ENCODE peak calls at places on chromosomes 7 and 10, in ten cellular contexts. Z, S, G, J, Y, K, I, H, P and Q are unnamed samples.

GRCh38 chr7:127733976-127734375 is 82.0 kb downstream of the SND1 start:
- DNase-seq in H (no peak), J (no peak), P (peak; percentile 17), I (no peak), S (no peak), K (no peak), Y (no peak), Z (no peak), G (no peak), Q (no peak)

GRCh38 chr7:115728518-115728917 is 302.0 kb downstream of the TFEC start:
- DNase-seq in I (no peak), Y (no peak), S (no peak), P (no peak), G (no peak), Z (no peak), K (no peak), H (no peak), J (no peak), Q (no peak)

GRCh38 chr7:56222866-56223265 is 106.6 kb upstream of the NUPR2 start:
- DNase-seq in Y (no peak), G (no peak), Z (no peak), I (no peak), K (no peak), H (no peak), P (no peak), J (no peak), S (no peak), Q (no peak)

GRCh38 chr7:11212816-11213215 is 239.1 kb downstream of the PHF14 start:
- DNase-seq in H (no peak), Z (no peak), K (no peak), J (no peak), I (peak; percentile 17), P (peak; percentile 37), G (no peak), Y (no peak), S (no peak), Q (no peak)

GRCh38 chr7:106126170-106126938 is 14.2 kb upstream of the SYPL1 start:
- DNase-seq in J (peak; percentile 38), Z (peak; percentile 83), H (no peak), S (no peak), I (peak; percentile 83), P (peak; percentile 82), K (peak; percentile 65), G (peak; percentile 75), Y (peak; percentile 74), Q (no peak)

GRCh38 chr7:157484411-157485081 is 147.7 kb downstream of the DNAJB6 start:
- DNase-seq in G (no peak), P (no peak), S (no peak), I (no peak), K (no peak), J (peak; percentile 21), H (no peak), Z (no peak), Y (no peak), Q (no peak)

GRCh38 chr10:35613597-35614226 is 8.6 kb downstream of the GJD4 start:
- DNase-seq in P (peak; percentile 55), Z (peak; percentile 40), Y (no peak), G (no peak), K (peak; percentile 3), J (no peak), H (no peak), I (peak; percentile 43), S (no peak), Q (no peak)

GRCh38 chr7:101169838-101170531 is 4.6 kb upstream of the VGF start:
- DNase-seq in I (peak; percentile 63), Y (no peak), G (peak; percentile 45), P (peak; percentile 60), S (peak; percentile 72), J (peak; percentile 75), Z (peak; percentile 57), H (no peak), K (peak; percentile 76), Q (peak; percentile 75)

GRCh38 chr10:23294638-23295247 is 49.9 kb downstream of the C10orf67 start:
- DNase-seq in S (no peak), H (no peak), Z (peak; percentile 20), K (no peak), J (no peak), P (peak; percentile 16), Y (no peak), G (no peak), I (peak; percentile 22), Q (no peak)

GRCh38 chr10:23291551-23292334 is 52.9 kb downstream of the C10orf67 start:
- DNase-seq in H (no peak), P (no peak), K (no peak), Y (no peak), S (no peak), J (no peak), Z (no peak), I (no peak), G (no peak), Q (no peak)

GRCh38 chr10:23293973-23294372 is 50.6 kb downstream of the C10orf67 start:
- DNase-seq in S (no peak), H (no peak), K (no peak), Y (no peak), G (no peak), I (no peak), P (no peak), J (no peak), Z (no peak), Q (no peak)

DNA sequence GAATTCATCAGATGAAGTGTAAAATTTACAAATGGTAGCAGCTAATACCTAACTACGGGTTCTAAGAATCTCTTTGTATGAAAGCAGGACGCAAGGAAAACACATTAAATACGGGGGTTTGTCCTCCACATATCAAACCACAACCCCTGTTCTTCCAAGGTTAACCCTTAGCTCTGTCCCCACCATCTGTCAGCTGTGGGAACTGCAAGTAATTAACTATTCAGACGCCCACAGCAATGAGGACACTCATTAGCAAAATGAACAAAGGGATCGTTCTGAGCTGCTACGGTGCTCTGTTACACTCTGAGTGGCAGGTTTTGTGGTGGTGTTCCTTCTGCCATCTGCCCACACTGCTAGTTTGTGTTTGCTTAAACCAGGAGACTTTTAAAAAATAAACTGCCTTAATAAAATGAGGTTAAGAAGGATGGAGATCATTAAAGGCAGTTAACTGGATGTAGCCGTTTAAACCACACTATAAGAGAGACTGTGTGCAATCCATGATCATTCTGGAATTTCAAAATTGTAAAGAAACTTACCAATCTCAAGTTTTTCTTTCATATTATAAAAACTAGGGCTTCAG is 51.4 kb downstream of the C10orf67 start:
- DNase-seq in I (peak; percentile 59), P (peak; percentile 9), S (no peak), Z (peak; percentile 40), Y (no peak), K (peak; percentile 50), G (peak; percentile 20), J (no peak), H (no peak), Q (no peak)
- TF ChIP-seq CTCF in I (peak; percentile 81), P (peak; percentile 43), S (peak; percentile 15), Z (peak; percentile 64), Y (peak; percentile 75), K (peak; percentile 43), G (peak; percentile 87), J (peak; percentile 21), H (no peak), Q (peak; percentile 70)

DNA sequence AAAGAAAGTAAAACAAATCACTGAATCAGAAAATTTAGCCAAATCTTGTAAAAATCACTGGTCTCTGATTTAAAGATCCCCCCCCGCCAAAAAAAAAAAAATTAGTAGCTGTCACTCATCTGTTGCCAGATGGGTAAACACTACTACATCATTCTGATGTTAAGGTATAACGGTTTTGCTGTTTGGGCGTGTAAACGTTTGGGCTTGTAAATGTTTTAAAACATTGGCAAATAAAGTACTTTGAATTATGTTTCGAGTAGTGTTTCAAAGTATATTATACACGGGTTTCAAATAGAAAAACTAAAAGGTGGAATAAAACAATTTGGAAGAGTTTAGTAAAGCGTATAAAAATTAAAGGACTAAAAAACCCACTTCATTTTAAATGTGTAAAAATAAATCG is 1.5 kb downstream of the TMEM229A start:
- DNase-seq in H (no peak), I (no peak), Z (no peak), P (no peak), G (no peak), K (no peak), J (no peak), S (no peak), Y (no peak), Q (no peak)
- H3K4me3 ChIP-seq in H (peak overlapping the region; percentile 72), I (no peak overlapping the region), Z (no peak overlapping the region), P (no peak overlapping the region), G (no peak overlapping the region), K (no peak overlapping the region), J (peak overlapping the region; percentile 61), S (no peak overlapping the region), Y (no peak overlapping the region), Q (no peak overlapping the region)

GRCh38 chr7:110988348-110988747 is 102.6 kb upstream of the LRRN3 start:
- DNase-seq in Z (no peak), K (no peak), H (no peak), G (no peak), S (no peak), Y (no peak), P (no peak), I (no peak), J (no peak), Q (no peak)

GRCh38 chr7:110994028-110994967 is 96.6 kb upstream of the LRRN3 start:
- DNase-seq in P (no peak), Y (no peak), H (no peak), G (no peak), K (no peak), J (no peak), Z (no peak), I (no peak), S (no peak), Q (no peak)

GRCh38 chr7:110983822-110984456 is 107.0 kb upstream of the LRRN3 start:
- DNase-seq in K (no peak), Z (no peak), G (no peak), Y (no peak), I (peak; percentile 4), J (no peak), H (no peak), P (no peak), S (no peak), Q (no peak)

GRCh38 chr7:110987130-110987693 is 103.7 kb upstream of the LRRN3 start:
- DNase-seq in H (no peak), K (no peak), J (no peak), G (no peak), Y (no peak), P (no peak), S (no peak), I (no peak), Z (no peak), Q (no peak)

GRCh38 chr7:110988890-110989501 is 101.9 kb upstream of the LRRN3 start:
- DNase-seq in G (no peak), P (peak; percentile 6), J (no peak), H (no peak), I (no peak), Y (no peak), S (no peak), K (no peak), Z (peak; percentile 22), Q (no peak)
- TF ChIP-seq CTCF in G (no peak), P (no peak), J (no peak), H (no peak), I (no peak), Y (no peak), S (no peak), K (no peak), Z (no peak), Q (no peak)

GRCh38 chr7:54705436-54705835 is 53.6 kb downstream of the SEC61G start:
- DNase-seq in J (no peak), I (peak; percentile 92), G (peak; percentile 72), Z (peak; percentile 68), Y (no peak), S (no peak), P (peak; percentile 37), H (no peak), K (peak; percentile 52), Q (no peak)

GRCh38 chr7:54701982-54702381 is 57.0 kb downstream of the SEC61G start:
- DNase-seq in J (no peak), Z (no peak), G (no peak), P (no peak), S (no peak), Y (no peak), K (no peak), H (no peak), I (no peak), Q (no peak)

GRCh38 chr7:54699715-54700114 is 59.3 kb downstream of the SEC61G start:
- DNase-seq in K (no peak), S (no peak), Z (no peak), J (no peak), G (no peak), I (no peak), Y (no peak), H (no peak), P (no peak), Q (no peak)

GRCh38 chr7:54709283-54709682 is 49.7 kb downstream of the SEC61G start:
- DNase-seq in Z (no peak), Y (no peak), S (no peak), J (no peak), K (no peak), H (no peak), I (no peak), G (no peak), P (no peak), Q (no peak)

DNA sequence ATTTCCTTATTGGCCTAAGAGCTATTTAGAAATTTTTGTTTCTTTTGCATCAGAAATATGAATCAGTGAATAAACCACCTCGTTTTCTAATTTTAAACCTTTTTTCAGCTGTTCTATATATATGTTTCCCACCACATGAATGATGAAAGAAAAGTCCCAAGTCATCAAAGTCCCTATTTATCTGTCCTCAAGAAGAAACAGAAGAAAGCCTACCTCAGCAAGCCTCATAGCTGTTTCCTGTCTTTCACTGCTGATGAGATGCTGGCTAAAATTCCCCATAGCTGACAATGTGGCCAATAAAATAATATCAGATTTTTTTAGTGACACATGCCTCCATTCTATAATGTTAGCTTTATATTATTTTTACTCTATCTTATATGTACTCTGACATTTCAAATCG is 54.2 kb downstream of the SEC61G start:
- DNase-seq in K (no peak), Y (no peak), H (no peak), J (no peak), I (no peak), P (no peak), S (no peak), G (no peak), Z (no peak), Q (no peak)
- H3K4me3 ChIP-seq in K (no peak overlapping the region), Y (no peak overlapping the region), H (no peak overlapping the region), J (no peak overlapping the region), I (no peak overlapping the region), P (no peak overlapping the region), S (no peak overlapping the region), G (no peak overlapping the region), Z (no peak overlapping the region), Q (no peak overlapping the region)